ENCODE peak calls at places on chromosomes 12 and 14, in six cellular contexts. One of them, this sample, is unnamed.

GRCh38 chr14:103705158-103705523 is 10.1 kb downstream of the XRCC3 start:
- DNase-seq in HepG2: no peak
- DNase-seq in GM23248: no peak
- DNase-seq in neuronal stem cell: no peak
- DNase-seq in Karpas-422: no peak
- DNase-seq in HCT116: no peak
- DNase-seq in this sample: no peak

GRCh38 chr12:51911788-51912711 is 4.7 kb downstream of the ACVRL1 start:
- DNase-seq in HepG2: no peak
- DNase-seq in GM23248: no peak
- DNase-seq in neuronal stem cell: no peak
- DNase-seq in Karpas-422: no peak
- DNase-seq in HCT116: no peak
- DNase-seq in this sample: peak

GRCh38 chr14:101215266-101215665 is 311.7 kb upstream of the RTL1 start:
- DNase-seq in HepG2: no peak
- DNase-seq in GM23248: no peak
- DNase-seq in neuronal stem cell: no peak
- DNase-seq in Karpas-422: no peak
- DNase-seq in HCT116: no peak
- DNase-seq in this sample: no peak

GRCh38 chr14:86777950-86778602 is 1214.9 kb downstream of the GALC start:
- DNase-seq in HepG2: peak
- DNase-seq in GM23248: no peak
- DNase-seq in neuronal stem cell: no peak
- DNase-seq in Karpas-422: no peak
- DNase-seq in HCT116: no peak
- DNase-seq in this sample: no peak

GRCh38 chr12:77606348-77606747 is 224.3 kb upstream of the NAV3 start:
- DNase-seq in HepG2: no peak
- DNase-seq in GM23248: no peak
- DNase-seq in neuronal stem cell: no peak
- DNase-seq in Karpas-422: no peak
- DNase-seq in HCT116: no peak
- DNase-seq in this sample: no peak

GRCh38 chr12:26691234-26691970 is 141.6 kb downstream of the ITPR2 start:
- DNase-seq in HepG2: peak
- DNase-seq in GM23248: peak
- DNase-seq in neuronal stem cell: peak
- DNase-seq in Karpas-422: no peak
- DNase-seq in HCT116: peak
- DNase-seq in this sample: no peak

GRCh38 chr12:132367401-132367851 is 38.0 kb upstream of the GALNT9 start:
- DNase-seq in HepG2: no peak
- DNase-seq in GM23248: peak
- DNase-seq in neuronal stem cell: no peak
- DNase-seq in Karpas-422: no peak
- DNase-seq in HCT116: no peak
- DNase-seq in this sample: no peak

GRCh38 chr14:64997108-64997794 is 10.6 kb downstream of the FNTB start:
- DNase-seq in HepG2: no peak
- DNase-seq in GM23248: no peak
- DNase-seq in neuronal stem cell: no peak
- DNase-seq in Karpas-422: no peak
- DNase-seq in HCT116: no peak
- DNase-seq in this sample: no peak

GRCh38 chr12:118981285-118982201 is at the start of gene SRRM4:
- DNase-seq in HepG2: no peak
- DNase-seq in GM23248: peak
- DNase-seq in neuronal stem cell: peak
- DNase-seq in Karpas-422: no peak
- DNase-seq in HCT116: no peak
- DNase-seq in this sample: peak

GRCh38 chr12:131916306-131917138 is 12.6 kb upstream of the PUS1 start:
- DNase-seq in HepG2: no peak
- DNase-seq in GM23248: no peak
- DNase-seq in neuronal stem cell: no peak
- DNase-seq in Karpas-422: no peak
- DNase-seq in HCT116: no peak
- DNase-seq in this sample: no peak

GRCh38 chr14:32470161-32470705 is 141.1 kb downstream of the AKAP6 start:
- DNase-seq in HepG2: no peak
- DNase-seq in GM23248: peak
- DNase-seq in neuronal stem cell: no peak
- DNase-seq in Karpas-422: no peak
- DNase-seq in HCT116: no peak
- DNase-seq in this sample: no peak

GRCh38 chr12:12734561-12735071 is 17.4 kb downstream of the CDKN1B start:
- DNase-seq in HepG2: no peak
- DNase-seq in GM23248: no peak
- DNase-seq in neuronal stem cell: no peak
- DNase-seq in Karpas-422: no peak
- DNase-seq in HCT116: no peak
- DNase-seq in this sample: no peak

GRCh38 chr12:131604859-131605258 is 106.0 kb upstream of the SFSWAP start:
- DNase-seq in HepG2: no peak
- DNase-seq in GM23248: no peak
- DNase-seq in neuronal stem cell: no peak
- DNase-seq in Karpas-422: no peak
- DNase-seq in HCT116: no peak
- DNase-seq in this sample: no peak

GRCh38 chr14:39374846-39375245 is 57.4 kb downstream of the FBXO33 start:
- DNase-seq in HepG2: no peak
- DNase-seq in GM23248: peak
- DNase-seq in neuronal stem cell: no peak
- DNase-seq in Karpas-422: no peak
- DNase-seq in HCT116: no peak
- DNase-seq in this sample: no peak

GRCh38 chr14:24430143-24430681 is 458 bp downstream of the KHNYN start:
- DNase-seq in HepG2: peak
- DNase-seq in GM23248: peak
- DNase-seq in neuronal stem cell: peak
- DNase-seq in Karpas-422: peak
- DNase-seq in HCT116: no peak
- DNase-seq in this sample: peak

GRCh38 chr14:34256223-34256622 is 205.8 kb downstream of the SPTSSA start:
- DNase-seq in HepG2: no peak
- DNase-seq in GM23248: no peak
- DNase-seq in neuronal stem cell: no peak
- DNase-seq in Karpas-422: no peak
- DNase-seq in HCT116: no peak
- DNase-seq in this sample: no peak

GRCh38 chr12:2580821-2581220 is 213.9 kb upstream of the FKBP4 start:
- DNase-seq in HepG2: no peak
- DNase-seq in GM23248: peak
- DNase-seq in neuronal stem cell: no peak
- DNase-seq in Karpas-422: no peak
- DNase-seq in HCT116: no peak
- DNase-seq in this sample: no peak

GRCh38 chr12:71663561-71664410 is at the start of the genes THAP2 and ZFC3H1:
- DNase-seq in HepG2: peak
- DNase-seq in GM23248: peak
- DNase-seq in neuronal stem cell: peak
- DNase-seq in Karpas-422: peak
- DNase-seq in HCT116: peak
- DNase-seq in this sample: peak

GRCh38 chr12:27534060-27534764 is 10.2 kb downstream of the PPFIBP1 start:
- DNase-seq in HepG2: no peak
- DNase-seq in GM23248: no peak
- DNase-seq in neuronal stem cell: no peak
- DNase-seq in Karpas-422: no peak
- DNase-seq in HCT116: no peak
- DNase-seq in this sample: no peak

DNA sequence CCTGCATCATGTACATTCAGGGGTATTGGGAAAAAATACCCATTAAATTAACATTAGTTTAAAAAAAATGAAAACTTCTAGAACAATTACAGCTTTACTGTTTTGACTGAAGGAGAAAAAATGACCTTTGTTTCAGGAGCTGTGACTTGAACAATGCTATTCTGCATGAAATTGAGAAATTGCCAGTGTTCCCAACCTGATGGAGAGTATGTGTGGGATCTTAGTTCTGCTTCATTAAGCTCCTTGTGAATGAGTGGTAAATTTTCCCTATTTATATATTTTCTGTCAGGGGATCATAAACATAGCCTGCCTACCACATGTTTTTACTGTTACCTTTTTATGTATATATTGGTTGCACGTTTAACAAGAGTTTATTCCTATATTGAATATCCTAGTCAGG is 271.7 kb downstream of the PDZRN4 start:
- DNase-seq in HepG2: no peak
- DNase-seq in GM23248: no peak
- DNase-seq in neuronal stem cell: no peak
- DNase-seq in Karpas-422: no peak
- DNase-seq in HCT116: no peak
- DNase-seq in this sample: no peak
- H3K4me2 ChIP-seq in HepG2: no peak
- H3K4me2 ChIP-seq in GM23248: no peak
- H3K4me2 ChIP-seq in neuronal stem cell: no peak
- H3K4me2 ChIP-seq in Karpas-422: no peak
- H3K4me2 ChIP-seq in HCT116: no peak
- H3K4me2 ChIP-seq in this sample: no peak

GRCh38 chr14:59225281-59225680 is 36.8 kb downstream of the DAAM1 start:
- DNase-seq in HepG2: no peak
- DNase-seq in GM23248: no peak
- DNase-seq in neuronal stem cell: no peak
- DNase-seq in Karpas-422: no peak
- DNase-seq in HCT116: no peak
- DNase-seq in this sample: no peak

GRCh38 chr14:59217011-59217410 is 28.5 kb downstream of the DAAM1 start:
- DNase-seq in HepG2: no peak
- DNase-seq in GM23248: no peak
- DNase-seq in neuronal stem cell: no peak
- DNase-seq in Karpas-422: no peak
- DNase-seq in HCT116: no peak
- DNase-seq in this sample: no peak

GRCh38 chr14:59224341-59224740 is 35.9 kb downstream of the DAAM1 start:
- DNase-seq in HepG2: no peak
- DNase-seq in GM23248: no peak
- DNase-seq in neuronal stem cell: no peak
- DNase-seq in Karpas-422: no peak
- DNase-seq in HCT116: no peak
- DNase-seq in this sample: no peak

GRCh38 chr14:59215757-59216156 is 27.3 kb downstream of the DAAM1 start:
- DNase-seq in HepG2: peak
- DNase-seq in GM23248: no peak
- DNase-seq in neuronal stem cell: no peak
- DNase-seq in Karpas-422: no peak
- DNase-seq in HCT116: no peak
- DNase-seq in this sample: no peak

DNA sequence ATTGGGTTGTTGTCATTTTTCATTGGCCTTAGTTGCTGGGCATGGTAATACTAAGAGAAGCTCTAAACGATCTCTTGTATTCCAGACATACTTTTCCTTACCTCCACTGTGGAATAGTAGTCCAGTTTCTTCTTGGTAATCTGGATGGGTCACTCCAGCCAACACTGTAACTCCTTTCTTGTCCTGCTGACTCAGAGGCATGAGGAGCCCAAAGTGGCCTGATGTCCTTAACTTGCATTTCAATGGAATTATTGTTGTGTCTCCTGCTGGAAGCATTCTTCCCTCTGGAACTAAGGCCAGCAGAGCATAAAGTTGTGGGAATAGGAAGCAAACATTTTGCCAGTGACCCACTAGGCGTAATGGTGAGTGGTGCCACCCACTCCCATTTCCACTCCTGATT is 33.1 kb downstream of the DAAM1 start:
- DNase-seq in HepG2: no peak
- DNase-seq in GM23248: peak
- DNase-seq in neuronal stem cell: no peak
- DNase-seq in Karpas-422: no peak
- DNase-seq in HCT116: no peak
- DNase-seq in this sample: no peak
- H3K4me2 ChIP-seq in HepG2: no peak
- H3K4me2 ChIP-seq in GM23248: no peak
- H3K4me2 ChIP-seq in neuronal stem cell: no peak
- H3K4me2 ChIP-seq in Karpas-422: no peak
- H3K4me2 ChIP-seq in HCT116: no peak
- H3K4me2 ChIP-seq in this sample: no peak

GRCh38 chr14:96261772-96262485 is 5.9 kb downstream of the BDKRB1 start:
- DNase-seq in HepG2: no peak
- DNase-seq in GM23248: no peak
- DNase-seq in neuronal stem cell: no peak
- DNase-seq in Karpas-422: no peak
- DNase-seq in HCT116: no peak
- DNase-seq in this sample: no peak
- H3K4me2 ChIP-seq in HepG2: no peak
- H3K4me2 ChIP-seq in GM23248: no peak
- H3K4me2 ChIP-seq in neuronal stem cell: no peak
- H3K4me2 ChIP-seq in Karpas-422: no peak
- H3K4me2 ChIP-seq in HCT116: no peak
- H3K4me2 ChIP-seq in this sample: no peak

GRCh38 chr12:80935076-80935475 is 2.7 kb downstream of the LIN7A start:
- DNase-seq in HepG2: no peak
- DNase-seq in GM23248: no peak
- DNase-seq in neuronal stem cell: no peak
- DNase-seq in Karpas-422: no peak
- DNase-seq in HCT116: no peak
- DNase-seq in this sample: no peak
- H3K4me2 ChIP-seq in HepG2: peak
- H3K4me2 ChIP-seq in GM23248: no peak
- H3K4me2 ChIP-seq in neuronal stem cell: no peak
- H3K4me2 ChIP-seq in Karpas-422: no peak
- H3K4me2 ChIP-seq in HCT116: no peak
- H3K4me2 ChIP-seq in this sample: no peak

GRCh38 chr14:73851567-73852382 is at the start of gene PTGR2:
- DNase-seq in HepG2: peak
- DNase-seq in GM23248: peak
- DNase-seq in neuronal stem cell: peak
- DNase-seq in Karpas-422: peak
- DNase-seq in HCT116: peak
- DNase-seq in this sample: peak

GRCh38 chr14:73846944-73847343 is 4.7 kb upstream of the PTGR2 start:
- DNase-seq in HepG2: no peak
- DNase-seq in GM23248: no peak
- DNase-seq in neuronal stem cell: no peak
- DNase-seq in Karpas-422: no peak
- DNase-seq in HCT116: no peak
- DNase-seq in this sample: no peak

GRCh38 chr14:73850940-73851339 is 691 bp upstream of the PTGR2 start:
- DNase-seq in HepG2: peak
- DNase-seq in GM23248: peak
- DNase-seq in neuronal stem cell: no peak
- DNase-seq in Karpas-422: peak
- DNase-seq in HCT116: no peak
- DNase-seq in this sample: no peak
- H3K4me2 ChIP-seq in HepG2: peak
- H3K4me2 ChIP-seq in GM23248: peak
- H3K4me2 ChIP-seq in neuronal stem cell: peak
- H3K4me2 ChIP-seq in Karpas-422: peak
- H3K4me2 ChIP-seq in HCT116: peak
- H3K4me2 ChIP-seq in this sample: peak

GRCh38 chr12:109844983-109845841 is 12.0 kb upstream of the TRPV4 start:
- DNase-seq in HepG2: peak
- DNase-seq in GM23248: peak
- DNase-seq in neuronal stem cell: peak
- DNase-seq in Karpas-422: peak
- DNase-seq in HCT116: peak
- DNase-seq in this sample: peak
- H3K4me2 ChIP-seq in HepG2: peak
- H3K4me2 ChIP-seq in GM23248: peak
- H3K4me2 ChIP-seq in neuronal stem cell: peak
- H3K4me2 ChIP-seq in Karpas-422: peak
- H3K4me2 ChIP-seq in HCT116: peak
- H3K4me2 ChIP-seq in this sample: peak

This sample was measured in SK-N-SH.